ENCODE peak calls at places on chromosomes 12 and 14, in nine cellular contexts. Q is A673, N is pulmonary artery endothelial cell, G is GM23248, H is memory B cell, L is stomach, S is body of pancreas, Y is left cardiac atrium, F is GM03348. B is an unnamed sample.

GRCh38 chr12:109998241-109998903 is 858 bp upstream of the ANKRD13A start:
- DNase-seq in L (no peak), F (peak), H (no peak), N (no peak), Y (no peak), S (no peak), G (peak), Q (no peak), B (no peak)

GRCh38 chr12:90086281-90086680 is 377.6 kb upstream of the ATP2B1 start:
- DNase-seq in Q (no peak), Y (no peak), F (no peak), G (peak), H (no peak), L (no peak), S (no peak), N (no peak), B (peak)

GRCh38 chr12:60169904-60170303 is 574.1 kb downstream of the SLC16A7 start:
- DNase-seq in Y (no peak), H (no peak), F (no peak), Q (no peak), L (no peak), N (no peak), S (no peak), G (peak), B (no peak)

GRCh38 chr12:96112733-96113132 is 77.3 kb upstream of the LTA4H start:
- DNase-seq in L (peak), Y (no peak), H (no peak), G (no peak), F (no peak), Q (no peak), N (no peak), S (peak), B (no peak)

GRCh38 chr12:90020006-90020405 is 311.4 kb upstream of the ATP2B1 start:
- DNase-seq in N (no peak), H (no peak), F (no peak), L (no peak), G (peak), S (no peak), Y (no peak), Q (no peak), B (no peak)

GRCh38 chr12:105487961-105488360 is 157.5 kb downstream of the C12orf75 start:
- DNase-seq in L (no peak), Q (no peak), H (no peak), N (no peak), S (no peak), F (no peak), G (no peak), Y (no peak), B (no peak)

GRCh38 chr14:103848720-103849077 is 1.3 kb upstream of the PPP1R13B start:
- DNase-seq in H (no peak), N (no peak), F (no peak), S (peak), G (no peak), Y (no peak), L (no peak), Q (no peak), B (no peak)

GRCh38 chr12:68746572-68747180 is 700 bp downstream of the SLC35E3 start:
- DNase-seq in H (peak), N (peak), S (peak), Y (peak), Q (peak), F (peak), G (peak), L (peak), B (peak)

GRCh38 chr12:120833849-120834248 is 70.3 kb downstream of the SPPL3 start:
- DNase-seq in S (no peak), F (no peak), H (no peak), L (no peak), G (peak), Q (no peak), Y (no peak), N (no peak), B (no peak)

GRCh38 chr14:77607741-77608302 is 8.6 kb downstream of the SPTLC2 start:
- DNase-seq in L (no peak), G (no peak), S (no peak), Y (no peak), N (peak), Q (no peak), H (no peak), F (no peak), B (no peak)

GRCh38 chr14:62736426-62737043 is 308.7 kb downstream of the KCNH5 start:
- DNase-seq in S (no peak), L (no peak), F (no peak), Y (no peak), N (no peak), H (no peak), Q (no peak), G (no peak), B (no peak)

GRCh38 chr14:36600431-36600830 is 18.0 kb upstream of the NKX2-8 start:
- DNase-seq in Y (no peak), L (no peak), Q (no peak), N (no peak), G (no peak), F (no peak), S (no peak), H (no peak), B (no peak)

GRCh38 chr14:69682607-69683263 is 71.3 kb downstream of the SUSD6 start:
- DNase-seq in N (no peak), H (no peak), Y (no peak), F (peak), L (no peak), Q (no peak), S (no peak), G (peak), B (no peak)

GRCh38 chr14:23696706-23697239 is 60.6 kb downstream of the DHRS2 start:
- DNase-seq in Q (no peak), N (no peak), F (no peak), S (peak), H (no peak), Y (no peak), G (no peak), L (no peak), B (no peak)

GRCh38 chr12:122749569-122750332 is 2.9 kb upstream of the DENR start:
- DNase-seq in H (no peak), N (no peak), F (no peak), Y (no peak), G (no peak), S (no peak), Q (peak), L (no peak), B (no peak)

GRCh38 chr14:68549057-68549421 is 243.8 kb downstream of the ZFP36L1 start:
- DNase-seq in L (no peak), N (no peak), S (no peak), G (peak), H (no peak), F (peak), Y (no peak), Q (no peak), B (peak)

GRCh38 chr12:67456281-67456918 is 187.2 kb downstream of the CAND1 start:
- DNase-seq in L (no peak), F (peak), H (no peak), Y (peak), G (peak), N (no peak), S (peak), Q (peak), B (no peak)

GRCh38 chr12:95648990-95649791 is 97.9 kb upstream of the USP44 start:
- DNase-seq in F (no peak), H (no peak), S (peak), Y (no peak), G (peak), Q (no peak), L (no peak), N (no peak), B (no peak)

GRCh38 chr14:61103541-61104339 is 122.7 kb downstream of the SLC38A6 start:
- DNase-seq in H (no peak), N (peak), G (peak), L (no peak), F (peak), Q (peak), S (no peak), Y (peak), B (peak)

GRCh38 chr12:76391461-76391860 is 43.2 kb upstream of the BBS10 start:
- DNase-seq in F (no peak), Q (no peak), N (no peak), L (no peak), H (no peak), Y (no peak), G (no peak), S (no peak), B (no peak)

GRCh38 chr12:991350-992278 is 591 bp downstream of the ERC1 start:
- DNase-seq in Y (no peak), N (no peak), H (no peak), F (peak), G (peak), L (no peak), Q (peak), S (no peak), B (no peak)

GRCh38 chr14:101859538-101859902 is 98.0 kb downstream of the PPP2R5C start:
- DNase-seq in S (no peak), L (no peak), G (no peak), Q (no peak), N (no peak), H (no peak), Y (no peak), F (no peak), B (no peak)

GRCh38 chr12:14972816-14973215 is at the start of gene PDE6H:
- DNase-seq in H (no peak), L (no peak), G (no peak), Y (no peak), N (no peak), Q (no peak), S (no peak), F (no peak), B (no peak)

GRCh38 chr12:54042970-54043744 is 10.3 kb downstream of the HOXC5 start:
- DNase-seq in N (no peak), H (no peak), Y (no peak), S (no peak), Q (no peak), L (no peak), G (no peak), F (no peak), B (no peak)

GRCh38 chr12:6089041-6089823 is 35.2 kb downstream of the VWF start:
- DNase-seq in L (no peak), F (no peak), Q (no peak), H (no peak), G (peak), Y (no peak), S (peak), N (no peak), B (no peak)

GRCh38 chr12:7374423-7375144 is 69.4 kb downstream of the CD163L1 start:
- DNase-seq in Y (no peak), F (peak), Q (peak), H (no peak), L (no peak), S (peak), N (no peak), G (peak), B (peak)

GRCh38 chr12:52243264-52243773 is 10.3 kb downstream of the KRT7 start:
- DNase-seq in F (no peak), G (peak), H (no peak), N (no peak), L (no peak), Q (no peak), S (peak), Y (no peak), B (no peak)

GRCh38 chr14:65879218-65880009 is 466.9 kb downstream of the FUT8 start:
- DNase-seq in H (no peak), N (no peak), L (no peak), F (peak), G (peak), Y (no peak), Q (no peak), S (no peak), B (peak)

GRCh38 chr12:40058721-40059190 is 47.1 kb downstream of the SLC2A13 start:
- DNase-seq in Q (peak), F (no peak), H (no peak), G (peak), L (no peak), N (no peak), Y (no peak), S (no peak), B (no peak)

GRCh38 chr12:54292083-54292930 is 8.5 kb downstream of the NFE2 start:
- DNase-seq in Y (no peak), G (no peak), Q (no peak), L (no peak), S (no peak), N (no peak), H (no peak), F (no peak), B (no peak)

B was measured in AG08396.